ENCODE peak calls at places on chromosomes 13 and 19, in eight cellular contexts. F is right lobe of liver, N is HCT116, K is K562, A is GM12878, O is A549, Y is body of pancreas, Z is gastrocnemius medialis. I is an unnamed sample.

GRCh38 chr19:1395194-1396018 is 5.9 kb downstream of the GAMT start:
- ATAC-seq in A (no peak), O (no peak), N (peak), Z (peak), Y (peak), K (no peak), F (peak), I (peak)

GRCh38 chr19:48239120-48239519 is 16.6 kb downstream of the CARD8 start:
- ATAC-seq in N (no peak), A (no peak), Y (no peak), Z (peak), O (no peak), F (no peak), K (no peak), I (no peak)

GRCh38 chr19:56823417-56823816 is 17.1 kb downstream of the PEG3 start:
- ATAC-seq in A (no peak), K (no peak), N (no peak), Z (no peak), O (no peak), Y (no peak), F (no peak), I (no peak)

GRCh38 chr13:80737513-80737912 is 396.6 kb upstream of the SPRY2 start:
- ATAC-seq in F (no peak), K (no peak), Y (no peak), O (no peak), N (no peak), Z (no peak), A (no peak), I (no peak)

GRCh38 chr13:99981115-99982020 is at the start of gene ZIC2:
- ATAC-seq in O (peak), Z (peak), N (peak), F (peak), A (peak), Y (peak), K (peak), I (no peak)

GRCh38 chr19:34985249-34986022 is 14.7 kb upstream of the GRAMD1A start:
- ATAC-seq in N (no peak), F (peak), Z (peak), Y (peak), O (no peak), A (no peak), K (no peak), I (peak)

GRCh38 chr19:33403221-33403972 is 29.9 kb downstream of the CEBPG start:
- ATAC-seq in Z (no peak), K (no peak), Y (peak), N (no peak), F (peak), A (no peak), O (no peak), I (no peak)

GRCh38 chr13:100673831-100674362 is 698 bp downstream of the TMTC4 start:
- ATAC-seq in O (peak), N (peak), Z (peak), F (peak), A (peak), Y (peak), K (peak), I (peak)

GRCh38 chr19:32708457-32708856 is 11.1 kb upstream of the TDRD12 start:
- ATAC-seq in A (no peak), Z (no peak), F (no peak), Y (no peak), O (peak), K (peak), N (no peak), I (no peak)

GRCh38 chr13:113881614-113882265 is 17.9 kb upstream of the GAS6 start:
- ATAC-seq in Y (peak), Z (peak), O (no peak), A (no peak), K (no peak), N (no peak), F (no peak), I (peak)

GRCh38 chr13:40385858-40386180 is 280.6 kb downstream of the FOXO1 start:
- ATAC-seq in O (no peak), K (no peak), A (no peak), Y (no peak), N (no peak), Z (no peak), F (no peak), I (no peak)

GRCh38 chr13:48295271-48295670 is 8.3 kb upstream of the RB1 start:
- ATAC-seq in K (no peak), F (no peak), O (no peak), Y (no peak), A (no peak), N (no peak), Z (no peak), I (no peak)

GRCh38 chr13:79096099-79096498 is 310.0 kb downstream of the RBM26 start:
- ATAC-seq in Z (no peak), F (no peak), A (no peak), O (no peak), Y (no peak), K (no peak), N (no peak), I (no peak)

GRCh38 chr13:104318121-104318520 is 1251.9 kb upstream of the SLC10A2 start:
- ATAC-seq in N (peak), Y (no peak), K (no peak), A (no peak), Z (no peak), F (no peak), O (no peak), I (no peak)

GRCh38 chr13:105083986-105084385 is 1451.5 kb downstream of the EFNB2 start:
- ATAC-seq in N (no peak), A (no peak), K (no peak), F (no peak), Y (no peak), O (no peak), Z (no peak), I (no peak)

GRCh38 chr19:35109395-35110112 is 6.1 kb upstream of the FXYD3 start:
- ATAC-seq in O (peak), N (peak), K (no peak), F (no peak), Z (peak), A (no peak), Y (no peak), I (no peak)

GRCh38 chr13:72541674-72542073 is 185.8 kb downstream of the MZT1 start:
- ATAC-seq in O (no peak), Z (no peak), A (no peak), N (no peak), Y (no peak), F (no peak), K (no peak), I (no peak)

GRCh38 chr19:31054430-31054829 is 294.8 kb downstream of the TSHZ3 start:
- ATAC-seq in N (no peak), Z (no peak), A (no peak), O (peak), K (peak), Y (no peak), F (peak), I (no peak)

GRCh38 chr13:65497265-65497664 is 1732.9 kb downstream of the PCDH9 start:
- ATAC-seq in Z (no peak), A (no peak), K (no peak), Y (no peak), O (no peak), F (no peak), N (peak), I (no peak)

GRCh38 chr19:57363734-57364181 is 407 bp downstream of the TRAPPC2B start:
- ATAC-seq in O (no peak), Y (no peak), Z (peak), A (peak), K (no peak), F (no peak), N (peak), I (no peak)

GRCh38 chr13:40706439-40706838 is 40.0 kb upstream of the FOXO1 start:
- ATAC-seq in N (no peak), K (no peak), A (peak), O (no peak), Z (no peak), F (no peak), Y (no peak), I (no peak)

GRCh38 chr19:47005873-47006272 is 13.8 kb upstream of the NPAS1 start:
- ATAC-seq in A (peak), O (peak), Z (no peak), N (peak), K (peak), F (peak), Y (no peak), I (no peak)

GRCh38 chr19:58519087-58519354 is 589 bp downstream of the ZBTB45 start:
- ATAC-seq in F (peak), Y (peak), Z (peak), O (peak), N (peak), K (peak), A (peak), I (peak)

GRCh38 chr13:91729859-91730258 is 331.4 kb downstream of the GPC5 start:
- ATAC-seq in K (peak), Z (no peak), Y (no peak), F (no peak), O (no peak), N (no peak), A (no peak), I (no peak)

GRCh38 chr13:76826527-76826926 is 59.7 kb downstream of the KCTD12 start:
- ATAC-seq in Z (no peak), Y (no peak), K (no peak), N (no peak), F (no peak), A (no peak), O (no peak), I (no peak)

GRCh38 chr13:27170521-27171243 is 929 bp downstream of the USP12 start:
- ATAC-seq in Z (peak), Y (no peak), F (peak), N (no peak), K (peak), O (peak), A (peak), I (no peak)
- TF ChIP-seq POLR2A in Z (peak), Y (peak), F (no peak), N (no peak), K (no peak), O (no peak), A (no peak), I (peak)

GRCh38 chr19:7680606-7681335 is at the start of gene TRAPPC5:
- ATAC-seq in Z (peak), Y (peak), O (peak), F (peak), N (peak), A (peak), K (peak), I (peak)
- TF ChIP-seq POLR2A in Z (peak), Y (peak), O (peak), F (peak), N (peak), A (peak), K (peak), I (peak)

GRCh38 chr19:3284759-3285646 is 60.5 kb downstream of the CELF5 start:
- ATAC-seq in Z (peak), N (peak), Y (peak), A (peak), F (peak), O (peak), K (peak), I (peak)
- TF ChIP-seq POLR2A in Z (no peak), N (peak), Y (peak), A (no peak), F (no peak), O (peak), K (peak), I (no peak)

DNA sequence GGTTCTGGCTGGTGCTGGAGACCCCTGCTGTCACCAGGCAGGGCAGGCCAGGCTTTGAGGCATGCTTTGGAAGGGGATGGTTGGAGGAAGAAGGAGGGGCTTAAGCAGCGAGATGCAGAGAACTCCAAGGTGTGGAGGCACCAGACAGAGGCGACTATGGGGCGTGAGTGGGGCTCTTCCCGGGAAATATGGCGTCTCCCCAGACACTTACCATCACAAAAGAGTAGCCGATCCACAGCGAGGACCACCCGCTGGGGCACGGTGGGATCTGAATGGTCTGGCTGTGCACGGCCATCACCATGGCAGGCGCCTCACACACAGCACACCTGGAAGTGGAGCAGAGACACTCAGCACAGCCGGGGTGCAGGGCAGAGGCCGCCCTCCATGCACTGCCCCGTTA is 151.9 kb downstream of the COL4A1 start:
- ATAC-seq in K (no peak), Y (no peak), N (no peak), Z (no peak), O (no peak), F (no peak), A (no peak), I (no peak)
- TF ChIP-seq POLR2A in K (no peak), Y (no peak), N (no peak), Z (no peak), O (no peak), F (no peak), A (no peak), I (no peak)

GRCh38 chr13:29640665-29641064 is 45.2 kb upstream of the SLC7A1 start:
- ATAC-seq in F (no peak), Y (no peak), Z (no peak), N (no peak), O (no peak), A (no peak), K (no peak), I (no peak)
- TF ChIP-seq POLR2A in F (no peak), Y (no peak), Z (no peak), N (no peak), O (no peak), A (no peak), K (no peak), I (no peak)

DNA sequence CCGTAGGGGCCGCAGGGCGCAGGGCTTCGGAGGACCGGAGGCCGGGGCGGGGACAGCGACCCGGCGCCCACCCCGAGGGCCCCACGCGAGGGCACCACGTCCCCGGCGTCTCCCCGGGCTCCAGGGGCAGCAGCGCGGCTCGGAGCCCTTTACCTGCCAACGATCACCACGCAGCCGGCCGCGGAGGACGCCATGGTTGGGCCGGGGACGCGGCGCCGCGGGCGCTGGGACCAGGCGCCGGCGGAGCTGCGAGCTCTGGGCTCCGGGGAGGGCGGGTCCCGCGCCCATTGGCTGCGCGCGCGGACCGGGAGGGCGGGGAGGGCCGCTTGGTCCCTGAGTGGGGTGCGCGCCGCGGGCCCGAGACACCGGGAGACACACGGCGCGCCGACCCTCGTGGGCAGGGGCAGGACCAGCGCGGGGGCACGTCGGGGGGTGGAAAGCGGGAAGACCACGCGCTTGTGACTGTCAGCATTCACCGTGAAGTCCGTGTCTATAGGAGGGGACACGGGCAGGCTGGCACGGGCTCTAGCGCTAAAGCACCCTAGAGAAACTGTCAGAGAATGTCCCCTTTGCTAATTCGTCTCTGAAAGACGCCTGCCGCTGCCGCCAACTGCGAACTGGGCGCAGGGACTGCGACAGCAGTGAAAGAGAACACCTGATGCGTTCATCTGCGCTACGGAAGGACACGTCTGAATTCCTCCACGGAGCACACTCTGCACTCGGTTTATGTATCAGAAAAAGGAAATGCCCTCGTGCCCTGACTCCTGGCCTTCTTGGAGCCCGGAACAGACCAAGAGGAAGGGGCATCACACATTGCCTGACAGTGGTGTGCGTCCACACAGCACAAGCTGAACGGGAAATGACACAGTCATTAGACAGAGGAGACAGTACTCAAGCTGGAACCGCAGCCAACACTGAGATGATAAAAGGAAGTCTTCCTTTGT is at the start of gene CRYL1:
- ATAC-seq in F (peak), Y (peak), Z (peak), O (peak), N (peak), A (peak), K (peak), I (peak)
- TF ChIP-seq POLR2A in F (peak), Y (peak), Z (peak), O (peak), N (peak), A (peak), K (peak), I (peak)

GRCh38 chr19:12783849-12784393 is 7.4 kb upstream of the JUNB start:
- ATAC-seq in Z (no peak), F (peak), A (no peak), Y (no peak), O (peak), N (no peak), K (peak), I (no peak)

GRCh38 chr19:12784394-12784870 is 6.9 kb upstream of the JUNB start:
- ATAC-seq in F (no peak), N (no peak), K (peak), A (no peak), Y (no peak), Z (no peak), O (peak), I (no peak)

GRCh38 chr19:12782174-12782423 is 6.7 kb upstream of the HOOK2 start:
- ATAC-seq in F (no peak), A (no peak), Z (peak), K (no peak), O (no peak), N (no peak), Y (no peak), I (no peak)

GRCh38 chr19:12783226-12783848 is 7.9 kb upstream of the JUNB start:
- ATAC-seq in Y (no peak), F (no peak), K (no peak), O (peak), N (no peak), A (peak), Z (no peak), I (no peak)

DNA sequence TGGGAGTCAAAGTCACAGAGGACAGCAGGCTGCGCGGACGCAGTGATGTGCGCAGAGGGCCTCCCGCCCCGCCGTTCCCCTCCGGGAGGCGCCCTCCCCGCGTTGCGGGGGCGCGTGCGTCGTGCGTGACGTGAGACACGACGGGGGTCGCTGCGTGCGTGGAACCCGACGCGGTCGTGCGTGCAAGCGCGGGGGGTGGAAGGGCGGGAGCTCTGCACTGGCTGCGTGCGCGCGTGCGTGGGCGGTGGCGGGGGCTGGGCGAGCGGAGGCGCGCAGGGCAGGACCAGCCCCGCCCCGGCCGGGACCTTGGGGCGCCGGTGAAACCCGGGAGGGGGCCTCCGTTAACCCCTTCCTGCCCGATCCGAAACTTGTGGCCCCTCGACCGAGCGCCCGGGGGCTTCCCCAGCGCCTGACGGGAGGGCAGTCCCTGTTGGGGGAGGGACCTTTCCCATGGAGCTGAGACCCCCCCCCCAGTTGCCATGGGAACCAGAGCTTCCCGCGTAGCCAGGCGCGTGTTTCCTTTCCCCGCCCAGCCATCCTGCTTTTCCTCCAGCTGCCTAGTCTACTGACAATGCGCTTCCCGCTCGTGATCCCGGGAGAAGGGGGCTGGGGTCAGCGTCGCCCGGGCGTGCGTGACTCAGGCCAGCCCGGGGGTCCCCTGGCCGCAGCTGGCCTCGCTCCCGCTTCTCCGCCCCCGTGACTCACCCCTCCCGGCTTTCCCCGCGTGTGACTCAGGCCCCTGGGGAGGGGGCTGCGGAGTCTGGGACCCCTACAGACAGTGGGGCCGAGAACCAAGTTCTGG is 7.3 kb upstream of the HOOK2 start:
- ATAC-seq in Y (peak), K (peak), F (peak), N (peak), O (peak), A (peak), Z (peak), I (peak)
- TF ChIP-seq POLR2A in Y (peak), K (peak), F (peak), N (no peak), O (no peak), A (peak), Z (peak), I (peak)

I was measured in gastroesophageal sphincter.